ENCODE peak calls at places on chromosome 18, in ten cellular contexts. R is stimulated activated CD8-positive, alpha-beta memory T cell treated with anti-CD3 and anti-CD28 coated beads, Interleukin-2, amount 100 ng/mL, for 1 hour; N is caudate nucleus; K is NAMALWA; E is HepG2; S is activated CD4-positive, CD25-positive, alpha-beta regulatory T cell treated with anti-CD3 and anti-CD28 coated beads, Interleukin-2, amount 50 U/mL, for 72 hours; H is cardiac muscle cell; A is brain microvascular endothelial cell; V is kidney glomerular epithelial cell; P is activated CD8-positive, alpha-beta memory T cell treated with anti-CD3 and anti-CD28 coated beads, Interleukin-2, amount 10 ng/mL, durations not matched to agents 7 days and 5 days. G is an unnamed sample.
A peak's percentile ranks its signal among the peaks of the same experiment; 100 is the strongest.

GRCh38 chr18:27605107-27605834 is 420.2 kb upstream of the CHST9 start:
- DNase-seq in S (no peak), R (no peak), H (peak; percentile 90), E (peak; percentile 53), A (peak; percentile 76), V (peak; percentile 78), K (peak; percentile 67), P (peak; percentile 40), N (peak; percentile 48), G (peak; percentile 37)

GRCh38 chr18:3538954-3539617 is 89.1 kb downstream of the TGIF1 start:
- DNase-seq in P (no peak), N (no peak), V (no peak), E (no peak), K (no peak), A (no peak), S (no peak), H (no peak), R (no peak), G (no peak)

GRCh38 chr18:31420032-31420431 is 27.5 kb upstream of the DSG3 start:
- DNase-seq in P (no peak), A (no peak), E (no peak), S (no peak), V (no peak), R (no peak), N (no peak), K (no peak), H (no peak), G (no peak)

GRCh38 chr18:6405237-6406074 is 9.3 kb downstream of the L3MBTL4 start:
- DNase-seq in A (peak; percentile 36), E (peak; percentile 75), H (peak; percentile 24), N (no peak), R (no peak), V (peak; percentile 27), S (no peak), K (no peak), P (no peak), G (no peak)

GRCh38 chr18:37304012-37304680 is 261.5 kb downstream of the CELF4 start:
- DNase-seq in K (no peak), H (no peak), N (no peak), A (no peak), E (no peak), R (no peak), P (no peak), V (no peak), S (no peak), G (no peak)

GRCh38 chr18:35728676-35729075 is 147.1 kb downstream of the GALNT1 start:
- DNase-seq in V (no peak), E (no peak), S (no peak), N (no peak), K (no peak), R (no peak), P (no peak), A (no peak), H (peak; percentile 24), G (no peak)

GRCh38 chr18:13615432-13615861 is 110.9 kb downstream of the FAM210A start:
- DNase-seq in A (peak; percentile 40), H (no peak), N (no peak), K (peak; percentile 6), V (no peak), R (no peak), S (no peak), P (peak; percentile 71), E (no peak), G (no peak)

GRCh38 chr18:28281400-28281799 is 104.5 kb upstream of the CDH2 start:
- DNase-seq in S (no peak), E (no peak), R (no peak), H (no peak), K (no peak), N (no peak), V (no peak), A (no peak), P (no peak), G (no peak)

GRCh38 chr18:56461151-56461550 is 177.2 kb downstream of the TXNL1 start:
- DNase-seq in A (no peak), K (no peak), N (no peak), P (no peak), R (no peak), V (no peak), E (no peak), S (no peak), H (no peak), G (no peak)

GRCh38 chr18:45686892-45687611 is 36.9 kb upstream of the SLC14A1 start:
- DNase-seq in V (no peak), N (no peak), R (no peak), S (peak; percentile 44), K (peak; percentile 84), P (peak; percentile 91), H (peak; percentile 18), E (no peak), A (no peak), G (peak; percentile 99)

GRCh38 chr18:6056171-6056932 is 161.0 kb upstream of the TMEM200C start:
- DNase-seq in V (peak; percentile 42), R (no peak), N (no peak), P (no peak), A (peak; percentile 62), H (peak; percentile 41), S (no peak), E (peak; percentile 57), K (no peak), G (no peak)

GRCh38 chr18:741931-742512 is 29.6 kb upstream of the ENOSF1 start:
- DNase-seq in V (peak; percentile 48), S (no peak), R (no peak), N (no peak), H (peak; percentile 69), E (peak; percentile 36), P (no peak), A (peak; percentile 11), K (peak; percentile 69), G (peak; percentile 60)

GRCh38 chr18:58321986-58322385 is 278.0 kb downstream of the NEDD4L start:
- DNase-seq in V (peak; percentile 72), H (peak; percentile 68), P (peak; percentile 52), E (peak; percentile 50), S (no peak), K (peak; percentile 82), A (peak; percentile 70), N (peak; percentile 26), R (no peak), G (no peak)

GRCh38 chr18:35610089-35610488 is 28.5 kb downstream of the GALNT1 start:
- DNase-seq in P (no peak), E (no peak), N (no peak), V (no peak), R (no peak), K (no peak), S (no peak), A (no peak), H (no peak), G (no peak)

GRCh38 chr18:50092250-50092780 is 102.6 kb downstream of the MYO5B start:
- DNase-seq in H (no peak), S (no peak), P (no peak), A (no peak), N (no peak), K (no peak), E (no peak), V (no peak), R (no peak), G (no peak)

GRCh38 chr18:6557470-6558245 is 142.9 kb upstream of the L3MBTL4 start:
- DNase-seq in P (no peak), K (no peak), S (no peak), N (no peak), R (no peak), H (no peak), A (no peak), E (no peak), V (no peak), G (no peak)

GRCh38 chr18:46411862-46412690 is 244.9 kb downstream of the LOXHD1 start:
- DNase-seq in P (no peak), R (no peak), H (peak; percentile 34), K (no peak), S (no peak), E (no peak), V (no peak), A (no peak), N (no peak), G (no peak)

GRCh38 chr18:13608791-13609552 is 117.4 kb downstream of the FAM210A start:
- DNase-seq in E (no peak), P (peak; percentile 82), S (no peak), H (no peak), V (no peak), A (no peak), K (peak; percentile 31), R (no peak), N (no peak), G (no peak)

GRCh38 chr18:452801-453200 is 47.7 kb downstream of the COLEC12 start:
- DNase-seq in K (no peak), S (no peak), H (no peak), V (no peak), E (no peak), N (no peak), A (no peak), R (no peak), P (no peak), G (no peak)

GRCh38 chr18:48991299-48992055 is 40.7 kb upstream of the SMAD7 start:
- DNase-seq in A (no peak), N (no peak), K (no peak), E (no peak), V (no peak), R (no peak), S (no peak), H (no peak), P (no peak), G (no peak)

GRCh38 chr18:79064228-79064627 is 5.0 kb upstream of the ATP9B start:
- DNase-seq in H (no peak), R (no peak), V (no peak), N (no peak), A (no peak), E (no peak), K (no peak), S (no peak), P (no peak), G (no peak)

GRCh38 chr18:78976697-78977626 is 2.7 kb upstream of the SALL3 start:
- DNase-seq in N (no peak), S (no peak), P (peak; percentile 14), K (no peak), R (no peak), H (no peak), V (no peak), E (no peak), A (no peak), G (no peak)

G was measured in AML-193.